ENCODE peak calls at places on chromosomes 2 and 18, in four cellular contexts. W, F, T and L are unnamed samples.

GRCh38 chr18:23487738-23488625 is 15.3 kb upstream of the RMC1 start:
- DNase-seq in W (no peak), F (peak; percentile 32), T (no peak), L (peak; percentile 54)

GRCh38 chr2:166841679-166842078 is 46.6 kb upstream of the XIRP2 start:
- DNase-seq in W (no peak), F (no peak), T (no peak), L (no peak)

GRCh38 chr2:226031078-226031937 is 631.8 kb downstream of the NYAP2 start:
- DNase-seq in W (peak; percentile 36), F (peak; percentile 30), T (peak; percentile 53), L (peak; percentile 91)

GRCh38 chr2:61229936-61230335 is 67.9 kb downstream of the C2orf74 start:
- DNase-seq in W (no peak), F (no peak), T (no peak), L (no peak)

GRCh38 chr2:66334237-66335054 is 100.5 kb upstream of the MEIS1 start:
- DNase-seq in W (no peak), F (no peak), T (no peak), L (no peak)

GRCh38 chr2:234444888-234445287 is 52.0 kb downstream of the ARL4C start:
- DNase-seq in W (no peak), F (peak; percentile 41), T (peak; percentile 24), L (no peak)

GRCh38 chr2:215950009-215950408 is 63.3 kb downstream of the MREG start:
- DNase-seq in W (no peak), F (no peak), T (no peak), L (no peak)

GRCh38 chr2:152861349-152861942 is 143.0 kb downstream of the ARL6IP6 start:
- DNase-seq in W (peak; percentile 39), F (peak; percentile 28), T (no peak), L (no peak)

GRCh38 chr18:70645971-70646370 is 357.1 kb downstream of the SOCS6 start:
- DNase-seq in W (no peak), F (no peak), T (no peak), L (no peak)

GRCh38 chr18:70643812-70644211 is 355.0 kb downstream of the SOCS6 start:
- DNase-seq in W (no peak), F (no peak), T (no peak), L (no peak)

GRCh38 chr18:70640336-70640887 is 351.6 kb downstream of the SOCS6 start:
- DNase-seq in W (no peak), F (no peak), T (no peak), L (no peak)

GRCh38 chr18:70636991-70637390 is 348.1 kb downstream of the SOCS6 start:
- DNase-seq in W (no peak), F (no peak), T (no peak), L (no peak)

GRCh38 chr18:70641156-70641775 is 352.4 kb downstream of the SOCS6 start:
- DNase-seq in W (no peak), F (no peak), T (no peak), L (no peak)
- H3K9me3 ChIP-seq in W (no peaks in the 10 kb centered on the region), F (no peaks in the 10 kb centered on the region), T (peaks cover 18% of the 10 kb centered on the region), L (no peaks in the 10 kb centered on the region)

GRCh38 chr2:119921825-119922224 is 91.1 kb upstream of the EPB41L5 start:
- DNase-seq in W (no peak), F (no peak), T (no peak), L (no peak)

DNA sequence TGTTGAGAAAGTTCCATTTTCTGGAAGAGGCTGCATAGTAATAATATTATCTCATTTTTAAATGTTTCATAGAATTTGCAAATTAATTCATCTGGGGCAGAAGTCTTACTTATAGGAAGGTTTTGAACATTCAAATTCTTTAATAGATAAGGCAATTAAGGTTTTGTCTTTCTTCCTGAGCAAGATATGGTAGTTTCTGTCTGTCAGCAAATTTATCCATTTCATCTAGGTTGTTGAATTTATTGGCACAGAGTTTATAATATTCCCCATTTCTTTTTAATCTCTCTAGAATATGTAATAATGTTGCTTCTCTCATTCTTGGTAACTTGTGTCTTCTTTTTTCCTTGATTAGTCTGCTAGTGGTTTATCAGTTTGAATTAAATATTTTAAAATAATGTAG is 90.2 kb upstream of the EPB41L5 start:
- DNase-seq in W (no peak), F (no peak), T (no peak), L (no peak)
- H3K36me3 ChIP-seq in W (no peaks in the 10 kb centered on the region), F (no peaks in the 10 kb centered on the region), T (peaks cover 3% of the 10 kb centered on the region), L (no peaks in the 10 kb centered on the region)

GRCh38 chr18:3604260-3604625 is 154.3 kb downstream of the TGIF1 start:
- DNase-seq in W (no peak), F (no peak), T (no peak), L (no peak)
- H3K4me3 ChIP-seq in W (no peak overlapping the region), F (peak overlapping the region; percentile 19), T (peak overlapping the region; percentile 67), L (no peak overlapping the region)

GRCh38 chr18:78407456-78407823 is 572.2 kb upstream of the SALL3 start:
- DNase-seq in W (no peak), F (peak; percentile 45), T (no peak), L (peak; percentile 50)
- H3K9me3 ChIP-seq in W (no peaks in the 10 kb centered on the region), F (no peaks in the 10 kb centered on the region), T (no peaks in the 10 kb centered on the region), L (no peaks in the 10 kb centered on the region)

GRCh38 chr2:121382744-121383143 is 97.7 kb upstream of the TFCP2L1 start:
- DNase-seq in W (no peak), F (no peak), T (no peak), L (no peak)
- H3K36me3 ChIP-seq in W (peaks cover 23% of the 10 kb centered on the region), F (peaks cover 6% of the 10 kb centered on the region), T (peaks cover 86% of the 10 kb centered on the region), L (peaks cover 89% of the 10 kb centered on the region)

GRCh38 chr2:67400560-67401464 is 3.7 kb downstream of the ETAA1 start:
- DNase-seq in W (no peak), F (no peak), T (no peak), L (no peak)
- H3K4me3 ChIP-seq in W (no peak overlapping the region), F (no peak overlapping the region), T (no peak overlapping the region), L (no peak overlapping the region)

GRCh38 chr2:63716146-63716545 is 125.5 kb upstream of the UGP2 start:
- DNase-seq in W (no peak), F (no peak), T (no peak), L (no peak)
- H3K9me3 ChIP-seq in W (no peaks in the 10 kb centered on the region), F (no peaks in the 10 kb centered on the region), T (no peaks in the 10 kb centered on the region), L (no peaks in the 10 kb centered on the region)